ENCODE peak calls at places on chromosomes 16 and 17, in five cellular contexts. V is activated CD8-positive, alpha-beta memory T cell treated with anti-CD3 and anti-CD28 coated beads for 4 hours; A is bronchial epithelial cell; F is M059J; N is nucleus accumbens. L is an unnamed sample.

GRCh38 chr17:83186751-83187421 is 107.5 kb downstream of the METRNL start:
- DNase-seq in V (no peak), A (no peak), F (no peak), N (no peak), L (no peak)

GRCh38 chr17:66459811-66460270 is 157.4 kb downstream of the PRKCA start:
- DNase-seq in V (no peak), A (peak; percentile 88), F (peak; percentile 95), N (no peak), L (no peak)

GRCh38 chr16:58960484-58960883 is 226.4 kb upstream of the GOT2 start:
- DNase-seq in V (no peak), A (no peak), F (no peak), N (no peak), L (no peak)

GRCh38 chr17:77957215-77957868 is 1.2 kb upstream of the TNRC6C start:
- DNase-seq in V (no peak), A (no peak), F (peak; percentile 11), N (no peak), L (no peak)

GRCh38 chr17:30332057-30332542 is 1.8 kb downstream of the TMIGD1 start:
- DNase-seq in V (peak; percentile 26), A (peak; percentile 88), F (peak; percentile 92), N (no peak), L (no peak)

GRCh38 chr16:25018972-25019617 is 3.9 kb upstream of the ARHGAP17 start:
- DNase-seq in V (no peak), A (no peak), F (no peak), N (no peak), L (no peak)

GRCh38 chr17:75589017-75589918 is 1.7 kb downstream of the MYO15B start:
- DNase-seq in V (peak; percentile 90), A (peak; percentile 36), F (peak; percentile 69), N (peak; percentile 77), L (peak; percentile 83)

GRCh38 chr16:81864646-81865382 is 85.7 kb downstream of the PLCG2 start:
- DNase-seq in V (no peak), A (no peak), F (no peak), N (no peak), L (no peak)

GRCh38 chr17:44119798-44120197 is 3.6 kb downstream of the HDAC5 start:
- DNase-seq in V (no peak), A (no peak), F (no peak), N (no peak), L (no peak)

GRCh38 chr17:28675980-28676379 is 14.0 kb downstream of the SUPT6H start:
- DNase-seq in V (no peak), A (peak; percentile 31), F (peak; percentile 25), N (no peak), L (no peak)

GRCh38 chr16:28898266-28898665 is 20.0 kb downstream of the ATP2A1 start:
- DNase-seq in V (no peak), A (no peak), F (peak; percentile 69), N (no peak), L (no peak)

GRCh38 chr17:1496814-1497325 is 4.4 kb upstream of the MYO1C start:
- DNase-seq in V (no peak), A (no peak), F (no peak), N (no peak), L (no peak)

GRCh38 chr17:45235071-45236001 is 13.7 kb downstream of the FMNL1 start:
- DNase-seq in V (peak; percentile 55), A (peak; percentile 68), F (peak; percentile 54), N (no peak), L (no peak)

GRCh38 chr17:42363767-42364585 is 24.3 kb downstream of the STAT3 start:
- DNase-seq in V (no peak), A (no peak), F (peak; percentile 72), N (no peak), L (no peak)

GRCh38 chr17:41910701-41911391 is 7.9 kb downstream of the ACLY start:
- DNase-seq in V (no peak), A (peak; percentile 63), F (peak; percentile 98), N (no peak), L (no peak)

GRCh38 chr17:45818041-45818440 is 26.6 kb upstream of the SPPL2C start:
- DNase-seq in V (no peak), A (no peak), F (no peak), N (no peak), L (no peak)

GRCh38 chr16:31435341-31436220 is 7.0 kb downstream of the ZNF843 start:
- DNase-seq in V (no peak), A (no peak), F (no peak), N (no peak), L (no peak)

GRCh38 chr17:6528557-6528956 is 27.8 kb downstream of the PITPNM3 start:
- DNase-seq in V (no peak), A (no peak), F (no peak), N (no peak), L (no peak)

GRCh38 chr16:89136931-89137330 is 34.6 kb upstream of the CDH15 start:
- DNase-seq in V (no peak), A (no peak), F (no peak), N (no peak), L (no peak)

GRCh38 chr17:64256913-64257807 is 5.9 kb downstream of the TEX2 start:
- DNase-seq in V (no peak), A (no peak), F (peak; percentile 20), N (no peak), L (no peak)

GRCh38 chr17:8494021-8494420 is 58.3 kb downstream of the NDEL1 start:
- DNase-seq in V (no peak), A (no peak), F (no peak), N (no peak), L (no peak)

GRCh38 chr16:56748191-56748590 is 18.3 kb downstream of the NUP93 start:
- DNase-seq in V (no peak), A (no peak), F (no peak), N (no peak), L (no peak)

GRCh38 chr17:82972836-82973372 is 106.5 kb upstream of the METRNL start:
- DNase-seq in V (no peak), A (no peak), F (no peak), N (no peak), L (no peak)

GRCh38 chr17:79838541-79839274 is 532 bp downstream of the CBX4 start:
- DNase-seq in V (no peak), A (peak; percentile 23), F (peak; percentile 63), N (peak; percentile 40), L (peak; percentile 53)

GRCh38 chr17:66507103-66507923 is 204.9 kb downstream of the PRKCA start:
- DNase-seq in V (no peak), A (peak; percentile 77), F (peak; percentile 84), N (no peak), L (no peak)

GRCh38 chr17:61406871-61407210 is 7.2 kb downstream of the TBX2 start:
- DNase-seq in V (no peak), A (no peak), F (no peak), N (no peak), L (no peak)

L was measured in C1 segment of cervical spinal cord.